ENCODE peak calls at places on chromosomes 6 and 20, in four cellular contexts. P, L, C and V are unnamed samples.
A peak's percentile ranks its signal among the peaks of the same experiment; 100 is the strongest.

GRCh38 chr20:41499961-41500725 is 118.0 kb downstream of the CHD6 start:
- DNase-seq in P (no peak), L (no peak), C (peak; percentile 53), V (peak; percentile 6)

GRCh38 chr6:149899926-149900619 is 2.2 kb upstream of the RAET1E start:
- DNase-seq in P (no peak), L (no peak), C (no peak), V (no peak)

GRCh38 chr6:117326396-117326795 is 61.0 kb downstream of the VGLL2 start:
- DNase-seq in P (no peak), L (no peak), C (no peak), V (no peak)

GRCh38 chr20:63552481-63553249 is 1.3 kb upstream of the FNDC11 start:
- DNase-seq in P (peak; percentile 83), L (no peak), C (no peak), V (no peak)

GRCh38 chr20:47817573-47817972 is 32.3 kb upstream of the SULF2 start:
- DNase-seq in P (no peak), L (no peak), C (no peak), V (no peak)

GRCh38 chr20:2217857-2218529 is 77.8 kb upstream of the TGM3 start:
- DNase-seq in P (no peak), L (no peak), C (no peak), V (no peak)

GRCh38 chr6:33746036-33746600 is 587 bp downstream of the IP6K3 start:
- DNase-seq in P (no peak), L (no peak), C (peak; percentile 75), V (peak; percentile 91)

GRCh38 chr6:50277774-50278173 is 228.0 kb upstream of the DEFB112 start:
- DNase-seq in P (no peak), L (no peak), C (no peak), V (no peak)

GRCh38 chr20:20286061-20286460 is 81.8 kb upstream of the INSM1 start:
- DNase-seq in P (no peak), L (no peak), C (no peak), V (no peak)

GRCh38 chr6:15425947-15426346 is 180.1 kb downstream of the JARID2 start:
- DNase-seq in P (no peak), L (no peak), C (no peak), V (no peak)

GRCh38 chr6:105348897-105349296 is 54.0 kb downstream of the PREP start:
- DNase-seq in P (no peak), L (no peak), C (no peak), V (no peak)

GRCh38 chr6:168784426-168784825 is 343.4 kb downstream of the SMOC2 start:
- DNase-seq in P (no peak), L (no peak), C (no peak), V (no peak)

GRCh38 chr20:13904766-13905165 is 85.6 kb downstream of the SEL1L2 start:
- DNase-seq in P (no peak), L (no peak), C (no peak), V (no peak)

GRCh38 chr6:8245736-8246135 is 143.4 kb upstream of the EEF1E1 start:
- DNase-seq in P (no peak), L (no peak), C (no peak), V (no peak)

GRCh38 chr20:42308980-42309524 is 690.9 kb upstream of the CHD6 start:
- DNase-seq in P (no peak), L (no peak), C (no peak), V (no peak)

GRCh38 chr6:25959890-25960531 is 2.6 kb upstream of the TRIM38 start:
- DNase-seq in P (no peak), L (no peak), C (no peak), V (no peak)

GRCh38 chr20:25541676-25542075 is 43.7 kb downstream of the NINL start:
- DNase-seq in P (no peak), L (no peak), C (peak; percentile 40), V (no peak)

GRCh38 chr20:13202553-13202952 is 18.5 kb upstream of the ISM1 start:
- DNase-seq in P (no peak), L (no peak), C (no peak), V (no peak)

GRCh38 chr6:37204014-37204751 is 34.2 kb downstream of the PIM1 start:
- DNase-seq in P (no peak), L (no peak), C (no peak), V (no peak)

GRCh38 chr20:54345301-54345724 is 130.1 kb upstream of the DOK5 start:
- DNase-seq in P (no peak), L (no peak), C (peak; percentile 75), V (peak; percentile 39)

GRCh38 chr6:153963352-153963751 is 75.7 kb upstream of the OPRM1 start:
- DNase-seq in P (no peak), L (no peak), C (no peak), V (no peak)

GRCh38 chr6:165961236-165961751 is 206.4 kb downstream of the TBXT start:
- DNase-seq in P (no peak), L (no peak), C (no peak), V (no peak)

GRCh38 chr6:14681699-14682487 is 564.0 kb upstream of the JARID2 start:
- DNase-seq in P (no peak), L (no peak), C (no peak), V (no peak)

GRCh38 chr6:37783831-37784584 is 35.5 kb upstream of the ZFAND3 start:
- DNase-seq in P (no peak), L (no peak), C (peak; percentile 74), V (peak; percentile 87)

GRCh38 chr6:70592391-70593117 is 25.8 kb downstream of the SDHAF4 start:
- DNase-seq in P (no peak), L (no peak), C (peak; percentile 20), V (no peak)

GRCh38 chr6:122007366-122007765 is 392.1 kb upstream of the HSF2 start:
- DNase-seq in P (no peak), L (no peak), C (peak; percentile 3), V (no peak)